ENCODE peak calls at places on chromosomes 7 and 10, in five cellular contexts. C is neuronal stem cell, D is tibial artery, I is PC-3, X is PC-9. R is an unnamed sample.

GRCh38 chr7:351256-351655 is 61.3 kb downstream of the FOXL3 start:
- DNase-seq in D (no peak), I (no peak), X (no peak), C (no peak), R (no peak)

GRCh38 chr7:157738064-157738460 is 401.3 kb downstream of the DNAJB6 start:
- DNase-seq in X (no peak), C (peak; percentile 66), D (no peak), I (no peak), R (no peak)

GRCh38 chr10:131195552-131196159 is 115.9 kb downstream of the TCERG1L start:
- DNase-seq in I (no peak), D (peak; percentile 45), C (no peak), X (no peak), R (no peak)

GRCh38 chr7:100486753-100487446 is 3.2 kb downstream of the NYAP1 start:
- DNase-seq in X (no peak), C (no peak), I (peak; percentile 16), D (no peak), R (no peak)

GRCh38 chr10:79349766-79350406 is 2.6 kb downstream of the PPIF start:
- DNase-seq in I (no peak), C (no peak), X (peak; percentile 35), D (no peak), R (no peak)

GRCh38 chr10:79376078-79376628 is 28.9 kb downstream of the PPIF start:
- DNase-seq in C (no peak), I (no peak), X (no peak), D (no peak), R (no peak)

GRCh38 chr10:102401735-102402511 is 6.4 kb downstream of the NFKB2 start:
- DNase-seq in D (no peak), I (peak; percentile 80), X (peak; percentile 88), C (no peak), R (no peak)

GRCh38 chr10:119377431-119377830 is 165.1 kb downstream of the RGS10 start:
- DNase-seq in I (no peak), D (no peak), C (no peak), X (no peak), R (no peak)

GRCh38 chr7:153475240-153475639 is 577.0 kb upstream of the DPP6 start:
- DNase-seq in I (no peak), X (no peak), D (no peak), C (no peak), R (no peak)

GRCh38 chr10:14407567-14407966 is 76.8 kb upstream of the FRMD4A start:
- DNase-seq in D (no peak), C (no peak), X (no peak), I (no peak), R (no peak)

GRCh38 chr10:101219137-101219945 is 9.9 kb downstream of the LBX1 start:
- DNase-seq in C (no peak), X (no peak), D (no peak), I (peak; percentile 38), R (no peak)

GRCh38 chr7:102234801-102235550 is 51.7 kb upstream of the SH2B2 start:
- DNase-seq in D (no peak), I (no peak), X (no peak), C (no peak), R (no peak)

GRCh38 chr7:102239206-102239820 is 47.4 kb upstream of the SH2B2 start:
- DNase-seq in D (no peak), I (no peak), C (no peak), X (no peak), R (no peak)

GRCh38 chr7:102236592-102237287 is 49.9 kb upstream of the SH2B2 start:
- DNase-seq in D (peak; percentile 77), X (peak; percentile 71), C (peak; percentile 53), I (peak; percentile 70), R (no peak)

GRCh38 chr7:102234131-102234530 is 52.5 kb upstream of the SH2B2 start:
- DNase-seq in D (no peak), I (no peak), X (no peak), C (no peak), R (no peak)

GRCh38 chr7:102236102-102236501 is 50.6 kb upstream of the SH2B2 start:
- DNase-seq in D (no peak), C (no peak), I (no peak), X (no peak), R (no peak)
- H3K27ac ChIP-seq in D (no peak overlapping the region), C (peak overlapping the region; percentile 27), I (no peak overlapping the region), X (no peak overlapping the region), R (no peak overlapping the region)

GRCh38 chr10:29846881-29847280 is 212.1 kb upstream of the SVIL start:
- DNase-seq in I (no peak), D (no peak), C (no peak), X (no peak), R (no peak)

GRCh38 chr10:29851241-29851640 is 208.1 kb downstream of the JCAD start:
- DNase-seq in X (no peak), D (no peak), I (no peak), C (no peak), R (no peak)

GRCh38 chr10:29850371-29850770 is 209.0 kb downstream of the JCAD start:
- DNase-seq in X (no peak), I (no peak), D (no peak), C (no peak), R (no peak)

GRCh38 chr10:29849434-29849833 is 210.0 kb downstream of the JCAD start:
- DNase-seq in D (no peak), I (peak; percentile 9), C (no peak), X (no peak), R (no peak)

GRCh38 chr10:29849886-29850285 is 209.5 kb downstream of the JCAD start:
- DNase-seq in X (no peak), I (no peak), D (no peak), C (no peak), R (no peak)
- H3K27ac ChIP-seq in X (no peak overlapping the region), I (no peak overlapping the region), D (peak overlapping the region; percentile 74), C (no peak overlapping the region), R (no peak overlapping the region)

GRCh38 chr7:44225566-44226395 is 25.0 kb downstream of the YKT6 start:
- DNase-seq in X (no peak), C (no peak), I (no peak), D (no peak), R (no peak)
- H3K27ac ChIP-seq in X (no peak overlapping the region), C (no peak overlapping the region), I (no peak overlapping the region), D (no peak overlapping the region), R (no peak overlapping the region)

GRCh38 chr7:134827889-134828288 is 48.5 kb downstream of the CALD1 start:
- DNase-seq in I (no peak), X (no peak), C (no peak), D (no peak), R (no peak)
- H3K27ac ChIP-seq in I (no peak overlapping the region), X (no peak overlapping the region), C (no peak overlapping the region), D (peak overlapping the region; percentile 83), R (no peak overlapping the region)

GRCh38 chr10:60042262-60042661 is 135.9 kb upstream of the CCDC6 start:
- DNase-seq in X (no peak), I (no peak), C (no peak), D (no peak), R (no peak)
- H3K27ac ChIP-seq in X (no peak overlapping the region), I (no peak overlapping the region), C (no peak overlapping the region), D (peak overlapping the region; percentile 60), R (no peak overlapping the region)

GRCh38 chr7:143499246-143499645 is 21.6 kb downstream of the TAS2R41 start:
- DNase-seq in X (no peak), I (no peak), D (no peak), C (no peak), R (no peak)
- H3K27ac ChIP-seq in X (no peak overlapping the region), I (no peak overlapping the region), D (no peak overlapping the region), C (no peak overlapping the region), R (no peak overlapping the region)

DNA sequence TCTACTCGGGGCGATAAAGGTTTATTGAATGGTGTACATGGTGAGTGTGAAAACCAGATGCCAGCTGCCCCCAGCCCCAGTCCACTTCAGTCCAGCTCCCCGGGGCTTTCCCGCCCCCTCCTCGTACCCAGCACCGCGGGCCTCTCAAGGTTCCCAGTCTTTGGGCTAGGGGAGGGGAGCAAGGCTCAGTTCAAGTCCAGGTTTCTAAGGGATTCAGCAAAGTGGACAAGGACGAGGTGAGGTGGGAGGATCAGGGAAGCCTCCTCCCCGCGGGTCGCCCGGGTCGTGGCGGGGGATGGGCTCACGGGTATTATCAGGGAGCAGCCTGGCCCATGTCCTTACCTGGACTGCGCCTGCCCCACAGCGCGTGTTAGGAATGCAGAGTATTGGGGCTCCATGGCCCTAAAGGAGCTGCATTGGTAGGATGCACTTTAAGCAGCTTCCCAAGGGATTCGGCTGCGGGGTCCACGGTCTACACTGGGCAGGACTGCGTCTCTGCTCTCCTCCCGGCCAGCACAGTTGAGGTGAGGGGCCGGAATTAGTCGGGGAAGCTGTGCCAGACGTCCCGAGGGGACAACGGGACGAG is 541 bp upstream of the PFKFB3 start:
- DNase-seq in I (no peak), C (peak; percentile 15), D (peak; percentile 77), X (no peak), R (no peak)
- H3K27ac ChIP-seq in I (no peak overlapping the region), C (no peak overlapping the region), D (peak overlapping the region; percentile 94), X (no peak overlapping the region), R (no peak overlapping the region)

GRCh38 chr7:108522780-108523179 is 3.2 kb downstream of the PNPLA8 start:
- DNase-seq in C (no peak), I (no peak), X (no peak), D (no peak), R (no peak)
- H3K27ac ChIP-seq in C (no peak overlapping the region), I (no peak overlapping the region), X (no peak overlapping the region), D (no peak overlapping the region), R (no peak overlapping the region)

DNA sequence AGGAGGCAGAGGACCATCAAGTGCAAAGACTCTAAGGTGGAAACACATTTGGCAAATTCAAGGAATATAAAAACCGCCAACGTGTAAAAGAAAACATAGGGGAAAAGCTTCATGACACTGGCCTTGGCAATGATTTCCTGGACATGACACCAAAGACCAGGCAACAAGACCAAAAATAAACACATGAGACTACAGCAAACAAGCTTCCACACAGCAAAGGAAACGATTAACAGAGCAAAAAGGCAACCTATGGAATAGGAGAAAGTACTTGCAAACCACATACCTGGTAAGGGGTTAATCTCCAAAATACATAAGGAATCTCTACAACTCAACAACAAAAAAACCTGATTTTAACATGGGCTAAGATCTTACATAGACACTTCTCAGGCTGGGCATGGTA is 3.5 kb downstream of the GSTO1 start:
- DNase-seq in D (no peak), I (no peak), X (no peak), C (no peak), R (no peak)
- H3K27ac ChIP-seq in D (no peak overlapping the region), I (no peak overlapping the region), X (peak overlapping the region; percentile 37), C (no peak overlapping the region), R (no peak overlapping the region)